ENCODE peak calls at places on chromosomes 16 and 17, in nine cellular contexts. L is CD8-positive, alpha-beta memory T cell; U is upper lobe of right lung; B is lung; J is CD4-positive, CD25-positive, alpha-beta regulatory T cell; Z is GM12865; P is endothelial cell of umbilical vein; D is heart left ventricle; W is OCI-LY7. Q is an unnamed sample.

GRCh38 chr16:46883353-46883689 is 841 bp upstream of the GPT2 start:
- DNase-seq in D (no peak), W (no peak), B (no peak), U (no peak), Z (no peak), J (no peak), P (no peak), L (no peak), Q (no peak)

GRCh38 chr17:73088561-73088960 is 3.9 kb downstream of the SLC39A11 start:
- DNase-seq in L (no peak), P (no peak), Z (no peak), U (no peak), D (no peak), B (no peak), W (no peak), J (no peak), Q (no peak)

GRCh38 chr16:3578121-3578520 is 918 bp upstream of the NLRC3 start:
- DNase-seq in Z (peak), U (no peak), W (peak), D (peak), L (peak), J (peak), P (no peak), B (no peak), Q (no peak)

GRCh38 chr16:3904875-3905274 is 24.4 kb upstream of the CREBBP start:
- DNase-seq in W (no peak), J (no peak), L (no peak), U (no peak), B (no peak), D (no peak), P (no peak), Z (no peak), Q (no peak)

GRCh38 chr16:11084484-11085024 is 140.2 kb downstream of the CLEC16A start:
- DNase-seq in U (no peak), J (no peak), D (no peak), W (no peak), L (no peak), Z (no peak), P (no peak), B (no peak), Q (peak)

GRCh38 chr16:3173892-3174617 is 13.9 kb upstream of the OR1F1 start:
- DNase-seq in Z (peak), L (no peak), P (no peak), U (no peak), W (peak), J (no peak), D (peak), B (no peak), Q (no peak)

GRCh38 chr16:22425036-22425801 is 50.8 kb upstream of the CDR2 start:
- DNase-seq in Z (no peak), J (no peak), W (no peak), D (peak), B (no peak), U (no peak), L (no peak), P (no peak), Q (no peak)

GRCh38 chr17:78315355-78316114 is 44.3 kb downstream of the SOCS3 start:
- DNase-seq in P (peak), W (no peak), U (peak), Z (peak), L (peak), J (no peak), D (peak), B (peak), Q (peak)

GRCh38 chr17:35299108-35299507 is 56.2 kb downstream of the SLFN5 start:
- DNase-seq in J (no peak), P (no peak), U (no peak), B (peak), W (no peak), L (no peak), D (no peak), Z (no peak), Q (no peak)

GRCh38 chr17:82788206-82789001 is 36.5 kb downstream of the TBCD start:
- DNase-seq in L (no peak), U (no peak), W (no peak), D (no peak), J (no peak), B (no peak), Z (no peak), P (no peak), Q (no peak)

GRCh38 chr17:12624221-12624620 is 41.5 kb upstream of the MYOCD start:
- DNase-seq in W (no peak), U (no peak), D (no peak), Z (no peak), L (no peak), J (no peak), P (no peak), B (no peak), Q (peak)

GRCh38 chr16:7390974-7391373 is 58.3 kb downstream of the RBFOX1 start:
- DNase-seq in W (no peak), L (no peak), B (no peak), U (no peak), P (no peak), D (no peak), J (no peak), Z (no peak), Q (no peak)

GRCh38 chr17:68441064-68441770 is 16.1 kb downstream of the WIPI1 start:
- DNase-seq in U (no peak), L (no peak), J (no peak), Z (no peak), D (no peak), W (peak), P (peak), B (no peak), Q (no peak)

GRCh38 chr16:57591870-57592485 is 36.5 kb upstream of the ADGRG1 start:
- DNase-seq in B (no peak), Z (no peak), U (no peak), D (no peak), L (no peak), J (no peak), W (no peak), P (no peak), Q (no peak)

GRCh38 chr16:75575976-75576375 is 9.8 kb downstream of the GABARAPL2 start:
- DNase-seq in B (no peak), P (no peak), W (no peak), J (no peak), Z (no peak), D (no peak), U (no peak), L (no peak), Q (no peak)

GRCh38 chr17:21381076-21381706 is 5.0 kb downstream of the KCNJ12 start:
- DNase-seq in D (no peak), U (no peak), W (no peak), B (no peak), Z (no peak), J (no peak), P (no peak), L (no peak), Q (no peak)

GRCh38 chr16:87856796-87857228 is 12.5 kb downstream of the SLC7A5 start:
- DNase-seq in L (no peak), U (no peak), P (no peak), B (no peak), D (no peak), J (no peak), W (no peak), Z (no peak), Q (no peak)

GRCh38 chr16:77437859-77438258 is 3.0 kb upstream of the ADAMTS18 start:
- DNase-seq in J (no peak), U (no peak), L (no peak), Z (no peak), B (no peak), W (no peak), P (peak), D (no peak), Q (no peak)

GRCh38 chr16:61820398-61820797 is 215.8 kb downstream of the CDH8 start:
- DNase-seq in B (no peak), U (no peak), Z (no peak), L (no peak), D (no peak), W (no peak), P (no peak), J (no peak), Q (peak)

GRCh38 chr17:17413215-17413792 is 63.5 kb upstream of the MED9 start:
- DNase-seq in U (peak), Z (no peak), D (no peak), W (no peak), J (no peak), P (no peak), B (no peak), L (no peak), Q (no peak)

GRCh38 chr17:2057130-2057713 is 2.3 kb downstream of the HIC1 start:
- DNase-seq in U (no peak), L (no peak), B (no peak), Z (no peak), W (no peak), D (peak), J (peak), P (no peak), Q (no peak)

GRCh38 chr17:54944796-54945195 is 23.7 kb downstream of the COX11 start:
- DNase-seq in U (no peak), B (no peak), D (no peak), W (no peak), P (no peak), Z (no peak), J (no peak), L (no peak), Q (no peak)

GRCh38 chr17:80187090-80187489 is 17.3 kb downstream of the CARD14 start:
- DNase-seq in Z (no peak), P (no peak), J (no peak), B (no peak), L (no peak), D (no peak), W (no peak), U (no peak), Q (peak)

GRCh38 chr16:87328846-87329245 is 11.7 kb upstream of the C16orf95 start:
- DNase-seq in Z (no peak), W (peak), D (peak), U (peak), B (no peak), P (no peak), L (no peak), J (no peak), Q (no peak)

GRCh38 chr16:57194512-57194911 is 8.4 kb downstream of the RSPRY1 start:
- DNase-seq in D (no peak), Z (no peak), U (no peak), L (no peak), J (no peak), W (no peak), P (peak), B (no peak), Q (peak)

GRCh38 chr17:15892679-15893332 is 52.1 kb upstream of the ADORA2B start:
- DNase-seq in Z (no peak), B (no peak), L (no peak), W (no peak), U (no peak), J (no peak), D (no peak), P (no peak), Q (no peak)

GRCh38 chr17:30344283-30345088 is 10.6 kb upstream of the TMIGD1 start:
- DNase-seq in P (peak), L (no peak), D (peak), B (peak), J (no peak), U (peak), Z (no peak), W (no peak), Q (peak)

GRCh38 chr17:82418001-82418986 is at the start of the genes HEXD and OGFOD3:
- DNase-seq in L (peak), P (peak), J (peak), W (peak), U (peak), B (peak), D (peak), Z (peak), Q (no peak)

GRCh38 chr16:11121909-11122692 is 133.9 kb downstream of the SOCS1 start:
- DNase-seq in J (no peak), L (no peak), W (no peak), D (no peak), P (peak), Z (no peak), U (no peak), B (no peak), Q (no peak)

GRCh38 chr17:81324177-81324905 is 29.2 kb upstream of the SLC38A10 start:
- DNase-seq in J (no peak), D (no peak), B (no peak), L (no peak), U (no peak), P (no peak), W (no peak), Z (no peak), Q (no peak)

GRCh38 chr17:181213-182163 is at the start of gene DOC2B:
- DNase-seq in L (no peak), B (peak), W (no peak), D (peak), J (no peak), P (peak), U (peak), Z (no peak), Q (no peak)

DNA sequence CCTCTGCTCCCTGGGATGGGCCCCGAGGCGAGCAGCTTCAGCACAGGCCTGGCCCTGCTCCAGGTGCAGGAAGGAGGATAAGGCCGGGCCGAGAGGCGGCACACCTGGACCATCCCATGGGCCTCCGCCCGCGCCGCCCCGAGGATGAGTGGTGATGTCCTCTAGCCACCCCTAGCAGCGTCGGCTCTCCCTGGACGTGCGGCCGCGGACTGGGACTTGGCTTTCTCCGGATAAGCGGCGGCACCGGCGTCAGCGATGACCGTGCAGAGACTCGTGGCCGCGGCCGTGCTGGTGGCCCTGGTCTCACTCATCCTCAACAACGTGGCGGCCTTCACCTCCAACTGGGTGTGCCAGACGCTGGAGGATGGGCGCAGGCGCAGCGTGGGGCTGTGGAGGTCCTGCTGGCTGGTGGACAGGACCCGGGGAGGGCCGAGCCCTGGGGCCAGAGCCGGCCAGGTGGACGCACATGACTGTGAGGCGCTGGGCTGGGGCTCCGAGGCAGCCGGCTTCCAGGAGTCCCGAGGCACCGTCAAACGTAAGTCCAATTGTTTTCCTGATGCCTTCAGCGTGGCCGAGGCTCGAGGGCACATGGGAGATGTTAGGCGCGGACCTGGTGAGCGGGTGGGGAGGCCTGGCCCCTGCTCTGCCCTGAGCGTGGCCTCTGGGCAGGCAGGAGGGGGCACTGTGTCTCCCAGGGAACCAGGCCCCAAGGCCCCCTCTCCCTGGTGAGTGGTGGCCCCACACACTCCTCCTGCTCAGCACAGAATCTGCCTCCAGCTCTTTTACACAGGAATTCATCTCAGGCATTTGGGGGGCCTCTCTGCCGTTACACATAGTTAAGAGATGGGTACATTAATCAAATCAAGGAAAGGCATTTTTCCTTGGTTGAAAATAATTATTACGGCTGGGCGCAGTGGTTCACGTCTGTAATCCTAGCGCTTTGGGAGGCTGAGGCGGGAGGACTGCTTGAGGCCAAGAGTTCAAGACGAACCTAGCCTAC is 855 bp downstream of the TMEM204 start:
- DNase-seq in J (no peak), P (peak), U (no peak), L (no peak), D (peak), B (no peak), W (no peak), Z (no peak), Q (no peak)
- H3K4me3 ChIP-seq in J (peak), P (peak), U (peak), L (peak), D (peak), B (peak), W (no peak), Z (no peak), Q (peak)

GRCh38 chr17:29147682-29148081 is 32.5 kb downstream of the MYO18A start:
- DNase-seq in P (no peak), U (no peak), Z (no peak), D (no peak), L (no peak), W (no peak), B (no peak), J (no peak), Q (no peak)

GRCh38 chr17:29149431-29150064 is 30.6 kb downstream of the MYO18A start:
- DNase-seq in U (no peak), J (no peak), D (no peak), W (peak), Z (peak), L (no peak), P (no peak), B (no peak), Q (no peak)

GRCh38 chr17:29148257-29148789 is 31.9 kb downstream of the MYO18A start:
- DNase-seq in P (no peak), B (peak), U (peak), L (no peak), W (peak), D (no peak), J (no peak), Z (peak), Q (no peak)

GRCh38 chr17:29150191-29150590 is 30.0 kb downstream of the MYO18A start:
- DNase-seq in U (no peak), W (peak), D (no peak), B (no peak), Z (peak), L (no peak), J (no peak), P (no peak), Q (no peak)

GRCh38 chr17:29148790-29149430 is 31.3 kb downstream of the MYO18A start:
- DNase-seq in Z (peak), L (peak), U (peak), D (peak), J (peak), B (peak), P (peak), W (peak), Q (peak)
- H3K4me3 ChIP-seq in Z (peak), L (peak), U (peak), D (peak), J (peak), B (peak), P (peak), W (peak), Q (peak)

GRCh38 chr17:40448213-40448638 is 5.0 kb downstream of the IGFBP4 start:
- DNase-seq in B (no peak), L (no peak), D (peak), J (no peak), W (no peak), U (no peak), Z (no peak), P (peak), Q (no peak)
- H3K4me3 ChIP-seq in B (no peak), L (no peak), D (peak), J (no peak), W (no peak), U (peak), Z (no peak), P (no peak), Q (peak)

DNA sequence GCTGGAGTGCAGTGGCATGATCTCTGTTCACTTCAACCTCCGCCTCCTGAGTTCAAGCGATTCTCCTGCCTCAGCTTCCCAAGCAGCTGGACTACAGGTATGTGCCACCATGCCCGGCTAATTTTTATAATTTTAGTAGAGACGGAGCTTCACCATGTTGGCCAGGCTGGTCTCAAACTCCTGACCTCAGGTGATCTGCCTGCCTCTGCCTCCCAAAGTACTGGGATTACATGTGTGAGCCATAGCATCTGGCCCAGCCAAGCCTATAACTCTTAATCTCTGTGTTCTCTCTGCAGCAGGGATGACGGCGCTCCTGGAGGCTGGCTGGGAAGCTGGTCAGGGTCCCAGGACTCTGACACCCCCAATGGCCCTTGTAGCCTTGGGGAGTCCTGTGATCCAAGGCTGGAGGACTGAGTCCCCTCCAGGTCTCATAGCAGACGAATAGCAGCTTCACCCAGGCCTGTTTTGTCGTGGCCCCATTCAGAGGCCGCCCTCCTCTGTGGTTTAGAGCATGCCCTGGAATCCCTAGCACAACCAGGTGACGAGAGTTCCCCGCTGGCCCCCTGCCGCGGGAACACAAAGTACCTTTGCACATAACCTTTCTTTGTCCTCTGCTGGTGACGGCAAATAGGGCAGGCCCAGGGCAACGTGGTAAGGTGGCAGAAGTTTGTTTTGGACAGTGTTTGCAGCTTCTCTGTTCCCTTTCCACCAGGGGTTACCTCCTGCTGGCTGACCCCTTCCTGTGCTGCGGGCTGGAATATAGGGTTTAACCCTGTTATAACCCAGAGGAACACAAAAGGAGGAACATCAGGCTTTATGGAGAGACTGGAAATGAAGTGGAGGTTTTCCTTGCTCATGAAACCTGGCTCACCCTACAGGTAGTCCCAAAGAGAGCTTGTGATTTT is 43.0 kb upstream of the TOB1 start:
- DNase-seq in P (peak), D (peak), B (peak), L (peak), Z (no peak), U (peak), W (no peak), J (peak), Q (peak)
- H3K4me3 ChIP-seq in P (no peak), D (no peak), B (no peak), L (peak), Z (no peak), U (no peak), W (no peak), J (peak), Q (no peak)

DNA sequence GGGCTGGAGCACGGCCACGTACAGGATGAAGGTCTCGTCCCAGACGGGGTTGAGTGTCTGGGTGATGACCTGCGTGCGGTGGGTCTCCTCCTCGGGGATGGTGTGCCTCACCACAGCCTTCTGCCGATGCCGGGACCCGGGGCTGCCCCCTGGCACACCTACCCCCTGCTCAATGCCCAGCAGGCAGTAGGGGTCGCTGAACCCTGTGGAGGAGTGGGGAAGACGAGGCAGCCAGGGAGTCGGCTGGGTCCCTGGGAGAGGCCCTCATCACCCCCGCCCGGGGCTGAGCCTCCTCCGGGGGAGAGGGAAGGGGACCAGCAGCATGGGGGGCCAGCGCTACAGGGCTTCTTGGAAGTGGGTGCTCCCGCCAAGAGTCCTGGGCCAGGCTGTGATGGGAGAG is 1.8 kb downstream of the UNC13D start:
- DNase-seq in U (no peak), L (no peak), P (no peak), W (no peak), D (no peak), J (no peak), B (no peak), Z (no peak), Q (no peak)
- H3K4me3 ChIP-seq in U (peak), L (peak), P (no peak), W (no peak), D (no peak), J (peak), B (no peak), Z (no peak), Q (no peak)

Q was measured in skeletal muscle cell.